ENCODE peak calls at places on chromosomes 16 and 17, in ten cellular contexts. O, M, D, A, N, Q, C, V, X and P are unnamed samples.

GRCh38 chr17:78557598-78558039 is 19.6 kb downstream of the DNAH17 start:
- DNase-seq in O (no peak), M (peak), D (no peak), A (no peak), N (no peak), Q (no peak), C (no peak), V (no peak), X (peak), P (no peak)

GRCh38 chr16:30747331-30747730 is 894 bp upstream of the PHKG2 start:
- DNase-seq in O (no peak), M (peak), D (no peak), A (no peak), N (no peak), Q (no peak), C (no peak), V (no peak), X (peak), P (no peak)

GRCh38 chr17:38628441-38628840 is 22.7 kb upstream of the SRCIN1 start:
- DNase-seq in O (no peak), M (peak), D (peak), A (no peak), N (peak), Q (no peak), C (no peak), V (no peak), X (peak), P (peak)

GRCh38 chr17:16251556-16251955 is 34.5 kb downstream of the PIGL start:
- DNase-seq in O (no peak), M (no peak), D (no peak), A (no peak), N (no peak), Q (no peak), C (no peak), V (no peak), X (no peak), P (no peak)

GRCh38 chr17:77735051-77735340 is 223.5 kb upstream of the TNRC6C start:
- DNase-seq in O (no peak), M (no peak), D (no peak), A (no peak), N (peak), Q (no peak), C (peak), V (no peak), X (no peak), P (no peak)

GRCh38 chr17:17403899-17404576 is 72.8 kb upstream of the MED9 start:
- DNase-seq in O (peak), M (no peak), D (no peak), A (no peak), N (no peak), Q (no peak), C (no peak), V (no peak), X (no peak), P (no peak)

GRCh38 chr17:38852771-38853291 is 690 bp downstream of the RPL23 start:
- DNase-seq in O (no peak), M (no peak), D (no peak), A (no peak), N (no peak), Q (no peak), C (no peak), V (no peak), X (no peak), P (no peak)

GRCh38 chr16:84484579-84485254 is 19.7 kb downstream of the MEAK7 start:
- DNase-seq in O (peak), M (no peak), D (peak), A (no peak), N (no peak), Q (peak), C (peak), V (peak), X (peak), P (peak)

GRCh38 chr16:4208529-4208835 is 33.4 kb downstream of the SRL start:
- DNase-seq in O (no peak), M (no peak), D (no peak), A (no peak), N (no peak), Q (no peak), C (no peak), V (no peak), X (no peak), P (no peak)

GRCh38 chr16:69823831-69824563 is 61.9 kb downstream of the WWP2 start:
- DNase-seq in O (peak), M (no peak), D (peak), A (no peak), N (no peak), Q (no peak), C (no peak), V (no peak), X (peak), P (no peak)

GRCh38 chr17:50199211-50199633 is 2.2 kb downstream of the COL1A1 start:
- DNase-seq in O (no peak), M (no peak), D (no peak), A (no peak), N (no peak), Q (no peak), C (peak), V (no peak), X (peak), P (no peak)

GRCh38 chr16:9135797-9136196 is 44.4 kb downstream of the HAPSTR1 start:
- DNase-seq in O (peak), M (no peak), D (peak), A (no peak), N (peak), Q (no peak), C (peak), V (no peak), X (no peak), P (no peak)

GRCh38 chr16:25606069-25606468 is 85.7 kb upstream of the HS3ST4 start:
- DNase-seq in O (no peak), M (no peak), D (no peak), A (no peak), N (no peak), Q (no peak), C (no peak), V (no peak), X (no peak), P (no peak)

GRCh38 chr16:14324581-14324980 is 253.5 kb downstream of the MRTFB start:
- DNase-seq in O (no peak), M (no peak), D (no peak), A (no peak), N (no peak), Q (no peak), C (no peak), V (no peak), X (peak), P (no peak)

GRCh38 chr17:77882481-77883212 is 75.9 kb upstream of the TNRC6C start:
- DNase-seq in O (peak), M (no peak), D (peak), A (no peak), N (peak), Q (no peak), C (no peak), V (no peak), X (peak), P (peak)

GRCh38 chr16:27253526-27253930 is 15.0 kb downstream of the NSMCE1 start:
- DNase-seq in O (no peak), M (peak), D (no peak), A (no peak), N (no peak), Q (no peak), C (no peak), V (peak), X (peak), P (no peak)

GRCh38 chr16:4677390-4677789 is 16.0 kb upstream of the NUDT16L1 start:
- DNase-seq in O (no peak), M (no peak), D (no peak), A (no peak), N (no peak), Q (no peak), C (no peak), V (no peak), X (no peak), P (no peak)

GRCh38 chr17:81398855-81399451 is 3.7 kb downstream of the BAHCC1 start:
- DNase-seq in O (peak), M (no peak), D (no peak), A (no peak), N (no peak), Q (no peak), C (no peak), V (no peak), X (peak), P (no peak)

GRCh38 chr16:57694556-57695377 is at the start of gene DRC7:
- DNase-seq in O (peak), M (peak), D (peak), A (peak), N (peak), Q (peak), C (no peak), V (no peak), X (peak), P (peak)

GRCh38 chr16:1794221-1794871 is 841 bp upstream of the IGFALS start:
- DNase-seq in O (peak), M (no peak), D (no peak), A (no peak), N (no peak), Q (no peak), C (no peak), V (no peak), X (no peak), P (no peak)

GRCh38 chr16:20359997-20360396 is 7.5 kb upstream of the UMOD start:
- DNase-seq in O (peak), M (no peak), D (no peak), A (no peak), N (no peak), Q (no peak), C (no peak), V (no peak), X (no peak), P (no peak)

GRCh38 chr17:61325382-61326073 is 74.1 kb upstream of the TBX2 start:
- DNase-seq in O (no peak), M (no peak), D (no peak), A (no peak), N (no peak), Q (no peak), C (no peak), V (no peak), X (no peak), P (no peak)

GRCh38 chr17:76883744-76884525 is 15.7 kb downstream of the MGAT5B start:
- DNase-seq in O (no peak), M (no peak), D (no peak), A (no peak), N (no peak), Q (no peak), C (no peak), V (no peak), X (no peak), P (no peak)

GRCh38 chr16:31467151-31467550 is 4.8 kb upstream of the TGFB1I1 start:
- DNase-seq in O (no peak), M (no peak), D (no peak), A (no peak), N (no peak), Q (no peak), C (no peak), V (no peak), X (peak), P (no peak)

GRCh38 chr16:59859606-59860402 is 1125.7 kb upstream of the GOT2 start:
- DNase-seq in O (no peak), M (no peak), D (no peak), A (no peak), N (no peak), Q (no peak), C (no peak), V (no peak), X (no peak), P (no peak)

GRCh38 chr17:72376486-72377345 is 255.9 kb downstream of the SOX9 start:
- DNase-seq in O (no peak), M (no peak), D (no peak), A (no peak), N (no peak), Q (no peak), C (no peak), V (no peak), X (no peak), P (no peak)

GRCh38 chr17:34366051-34366450 is 3.0 kb upstream of the CCL1 start:
- DNase-seq in O (no peak), M (no peak), D (no peak), A (no peak), N (no peak), Q (peak), C (no peak), V (no peak), X (no peak), P (no peak)

GRCh38 chr16:4882633-4883285 is 35.5 kb downstream of the UBN1 start:
- DNase-seq in O (peak), M (peak), D (no peak), A (no peak), N (no peak), Q (peak), C (no peak), V (no peak), X (peak), P (peak)

GRCh38 chr17:69857412-69857835 is 217.6 kb upstream of the KCNJ16 start:
- DNase-seq in O (no peak), M (peak), D (no peak), A (no peak), N (no peak), Q (no peak), C (no peak), V (peak), X (peak), P (no peak)

GRCh38 chr17:62722625-62723024 is 85.5 kb downstream of the MARCHF10 start:
- DNase-seq in O (no peak), M (no peak), D (no peak), A (no peak), N (no peak), Q (no peak), C (no peak), V (no peak), X (no peak), P (no peak)

GRCh38 chr17:62717589-62718342 is 90.3 kb downstream of the MRC2 start:
- DNase-seq in O (no peak), M (no peak), D (no peak), A (no peak), N (no peak), Q (no peak), C (no peak), V (no peak), X (no peak), P (no peak)

GRCh38 chr17:62719586-62719985 is 88.5 kb downstream of the MARCHF10 start:
- DNase-seq in O (no peak), M (no peak), D (no peak), A (no peak), N (no peak), Q (no peak), C (no peak), V (no peak), X (no peak), P (no peak)

GRCh38 chr17:62718420-62718819 is 89.7 kb downstream of the MARCHF10 start:
- DNase-seq in O (no peak), M (no peak), D (no peak), A (no peak), N (no peak), Q (no peak), C (no peak), V (no peak), X (peak), P (no peak)

DNA sequence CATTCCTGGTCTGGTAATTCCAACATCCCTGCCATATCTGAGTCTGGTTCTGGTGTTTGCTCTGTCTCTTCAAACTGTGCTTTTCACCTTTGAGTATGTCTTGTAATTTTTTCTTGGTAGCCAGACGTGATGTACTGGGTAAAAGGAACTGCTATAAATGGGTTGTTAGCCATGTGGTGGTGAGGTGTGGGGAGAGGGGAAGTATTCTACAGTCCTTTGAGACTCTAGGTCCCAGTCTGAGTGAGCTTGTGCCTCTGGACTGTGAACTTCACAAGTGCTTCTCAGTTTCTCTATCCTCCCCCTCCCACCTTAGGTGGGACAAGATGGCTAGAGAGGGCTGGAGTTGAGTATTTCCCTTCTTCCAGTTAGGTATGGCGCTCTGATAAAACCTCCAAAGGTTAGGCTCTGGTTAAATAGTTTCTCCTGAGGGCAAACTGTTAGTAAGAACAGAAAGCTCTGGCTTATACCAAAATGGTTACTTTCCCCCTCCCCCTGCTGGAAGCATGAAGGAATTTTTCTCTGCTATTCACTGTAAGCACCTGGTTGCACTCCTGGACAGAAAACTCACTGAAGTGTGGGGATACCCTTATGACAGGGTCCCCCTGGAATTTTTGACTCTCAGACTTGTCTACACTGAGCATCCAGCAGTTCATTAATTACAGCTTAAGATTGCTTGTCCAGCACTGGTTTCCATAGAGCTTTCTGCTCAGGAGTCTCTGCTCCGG is 87.8 kb downstream of the MARCHF10 start:
- DNase-seq in O (no peak), M (no peak), D (peak), A (no peak), N (no peak), Q (no peak), C (no peak), V (no peak), X (no peak), P (peak)
- TF ChIP-seq CTCF in O (no peak), M (no peak), D (peak), A (no peak), N (no peak), Q (no peak), C (no peak), V (peak), X (peak), P (peak)

GRCh38 chr17:66043419-66043818 is 148.5 kb downstream of the CEP112 start:
- DNase-seq in O (no peak), M (no peak), D (no peak), A (no peak), N (no peak), Q (no peak), C (no peak), V (no peak), X (no peak), P (no peak)

GRCh38 chr17:66038125-66038524 is 153.8 kb downstream of the CEP112 start:
- DNase-seq in O (no peak), M (no peak), D (no peak), A (no peak), N (no peak), Q (no peak), C (no peak), V (no peak), X (no peak), P (no peak)

GRCh38 chr17:66044083-66044482 is 147.8 kb downstream of the CEP112 start:
- DNase-seq in O (no peak), M (no peak), D (no peak), A (no peak), N (no peak), Q (no peak), C (no peak), V (no peak), X (no peak), P (no peak)

GRCh38 chr17:66040402-66040801 is 151.5 kb downstream of the CEP112 start:
- DNase-seq in O (no peak), M (no peak), D (no peak), A (no peak), N (no peak), Q (no peak), C (no peak), V (no peak), X (no peak), P (peak)
- TF ChIP-seq CTCF in O (no peak), M (no peak), D (no peak), A (no peak), N (no peak), Q (no peak), C (no peak), V (no peak), X (peak), P (no peak)

DNA sequence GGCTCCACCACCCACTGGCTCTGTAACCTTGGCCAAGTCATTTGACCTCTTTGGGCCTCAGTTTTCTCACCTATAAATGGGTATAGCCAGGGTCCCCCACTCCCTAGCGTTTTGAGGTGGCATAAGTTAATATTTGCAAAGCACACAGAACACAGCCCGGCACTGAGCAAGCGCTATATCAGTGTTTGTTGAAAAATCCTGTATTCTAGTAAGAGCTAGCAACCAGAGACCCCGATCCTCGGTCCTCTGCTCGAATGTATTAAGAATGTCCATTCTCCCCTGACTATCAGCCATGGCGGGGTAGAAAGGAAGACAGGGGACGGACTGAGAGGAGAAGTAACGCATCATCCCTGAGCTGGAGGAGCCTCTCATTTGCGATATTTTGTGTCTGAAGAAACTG is 131.2 kb downstream of the IRF8 start:
- DNase-seq in O (no peak), M (no peak), D (no peak), A (no peak), N (no peak), Q (no peak), C (peak), V (no peak), X (no peak), P (no peak)
- TF ChIP-seq CTCF in O (no peak), M (no peak), D (no peak), A (no peak), N (no peak), Q (no peak), C (no peak), V (no peak), X (no peak), P (no peak)

GRCh38 chr16:75695708-75696107 is 5.6 kb downstream of the DUXB start:
- DNase-seq in O (no peak), M (no peak), D (peak), A (no peak), N (no peak), Q (no peak), C (no peak), V (no peak), X (no peak), P (no peak)
- TF ChIP-seq CTCF in O (no peak), M (no peak), D (no peak), A (no peak), N (no peak), Q (no peak), C (no peak), V (no peak), X (peak), P (peak)

DNA sequence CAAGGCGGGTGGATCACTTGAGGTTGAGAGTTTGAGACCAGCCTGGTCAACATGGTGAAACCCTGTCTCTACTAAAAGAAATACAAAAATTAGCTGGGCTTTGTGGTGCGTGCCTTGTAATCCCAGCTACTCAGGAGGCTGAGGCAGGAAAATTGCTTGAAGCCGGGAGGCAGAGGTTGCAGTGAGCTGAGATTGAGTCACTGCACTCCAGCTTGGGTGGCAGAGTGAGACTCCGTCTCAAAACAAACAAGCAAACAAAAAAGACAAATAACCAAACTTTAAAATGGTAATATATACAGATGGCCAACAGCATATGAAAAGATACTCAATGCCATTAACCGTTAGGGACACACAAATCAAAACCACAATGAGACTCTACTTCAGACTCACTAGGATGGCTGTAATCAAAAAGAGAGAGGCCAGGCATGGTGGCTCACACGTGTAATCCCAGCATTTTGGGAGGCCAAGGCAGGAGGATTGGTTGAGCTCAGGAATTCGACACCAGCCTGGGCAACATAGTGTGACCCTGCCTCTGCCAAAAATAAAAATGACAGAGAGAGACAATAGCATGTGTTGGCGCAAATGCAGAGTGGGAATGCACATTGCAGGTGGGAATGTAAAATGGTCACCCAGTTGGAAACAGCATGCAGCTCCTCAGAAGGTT is 21.3 kb downstream of the SULT1A2 start:
- DNase-seq in O (no peak), M (no peak), D (no peak), A (no peak), N (no peak), Q (no peak), C (no peak), V (no peak), X (no peak), P (no peak)
- TF ChIP-seq CTCF in O (no peak), M (no peak), D (no peak), A (no peak), N (no peak), Q (no peak), C (no peak), V (no peak), X (no peak), P (no peak)